ENCODE peak calls at places on chromosome 1, in six cellular contexts. L is cardiac muscle cell, N is aorta, V is HCT116, G is A549, A is OCI-LY7. Q is an unnamed sample.

GRCh38 chr1:29599071-29599470 is 362.7 kb downstream of the PTPRU start:
- DNase-seq in A (no peak), L (no peak), G (no peak), V (no peak), N (no peak), Q (no peak)

GRCh38 chr1:226309398-226310122 is 596 bp upstream of the LIN9 start:
- DNase-seq in V (no peak), A (peak; percentile 48), N (no peak), G (peak; percentile 68), L (peak; percentile 65), Q (no peak)

GRCh38 chr1:168410464-168410863 is 129.8 kb downstream of the TBX19 start:
- DNase-seq in A (no peak), L (no peak), V (no peak), G (no peak), N (no peak), Q (no peak)

GRCh38 chr1:206023682-206024081 is at the start of gene CTSE:
- DNase-seq in G (no peak), A (no peak), V (no peak), L (no peak), N (no peak), Q (peak; percentile 25)

GRCh38 chr1:9843576-9843945 is 19.8 kb upstream of the CLSTN1 start:
- DNase-seq in L (no peak), G (no peak), A (no peak), V (no peak), N (no peak), Q (no peak)

GRCh38 chr1:44786138-44786840 is 1.7 kb downstream of the BEST4 start:
- DNase-seq in N (peak; percentile 89), A (peak; percentile 78), V (peak; percentile 45), L (peak; percentile 80), G (peak; percentile 77), Q (no peak)

GRCh38 chr1:244964112-244964971 is 100.0 kb upstream of the HNRNPU start:
- DNase-seq in G (no peak), A (no peak), V (no peak), L (peak; percentile 52), N (no peak), Q (peak; percentile 96)

GRCh38 chr1:33439662-33440061 is 8.8 kb upstream of the PHC2 start:
- DNase-seq in A (no peak), L (no peak), V (no peak), G (no peak), N (no peak), Q (no peak)

GRCh38 chr1:153531638-153532037 is 4.2 kb downstream of the S100A6 start:
- DNase-seq in G (no peak), V (no peak), N (no peak), L (no peak), A (no peak), Q (no peak)

GRCh38 chr1:66383168-66383567 is 150.8 kb upstream of the SGIP1 start:
- DNase-seq in A (peak; percentile 86), G (no peak), V (no peak), N (no peak), L (no peak), Q (no peak)

GRCh38 chr1:177392336-177392735 is 221.6 kb downstream of the BRINP2 start:
- DNase-seq in V (no peak), N (no peak), G (no peak), L (no peak), A (no peak), Q (no peak)

GRCh38 chr1:232571523-232571922 is 58.4 kb downstream of the SIPA1L2 start:
- DNase-seq in A (peak; percentile 79), L (no peak), N (no peak), G (no peak), V (no peak), Q (no peak)

GRCh38 chr1:64251971-64252370 is 48.5 kb downstream of the UBE2U start:
- DNase-seq in N (no peak), V (no peak), A (no peak), G (no peak), L (no peak), Q (no peak)

GRCh38 chr1:182955596-182956588 is 2.9 kb upstream of the SHCBP1L start:
- DNase-seq in L (no peak), A (no peak), N (no peak), G (no peak), V (no peak), Q (peak; percentile 71)

GRCh38 chr1:227949954-227950734 is 2.4 kb upstream of the WNT9A start:
- DNase-seq in N (peak; percentile 61), G (no peak), V (no peak), L (no peak), A (no peak), Q (no peak)

GRCh38 chr1:243712890-243713425 is 137.1 kb downstream of the AKT3 start:
- DNase-seq in V (peak; percentile 19), A (no peak), G (no peak), N (no peak), L (no peak), Q (no peak)

GRCh38 chr1:113429461-113430153 is 39.3 kb downstream of the MAGI3 start:
- DNase-seq in L (no peak), A (no peak), N (no peak), V (no peak), G (no peak), Q (no peak)

GRCh38 chr1:53553734-53554509 is 94.7 kb downstream of the DMRTB1 start:
- DNase-seq in A (no peak), L (no peak), N (peak; percentile 51), V (no peak), G (no peak), Q (no peak)

GRCh38 chr1:115829947-115830346 is 11.0 kb downstream of the NHLH2 start:
- DNase-seq in A (no peak), G (no peak), L (no peak), N (no peak), V (no peak), Q (peak; percentile 29)

GRCh38 chr1:8228253-8228652 is 89.7 kb upstream of the SLC45A1 start:
- DNase-seq in L (no peak), A (no peak), N (no peak), G (no peak), V (no peak), Q (no peak)

GRCh38 chr1:222157612-222158011 is 390.3 kb downstream of the HHIPL2 start:
- DNase-seq in L (no peak), N (no peak), V (no peak), G (no peak), A (no peak), Q (no peak)

GRCh38 chr1:84427520-84428188 is 29.4 kb downstream of the DNASE2B start:
- DNase-seq in L (no peak), A (no peak), V (peak; percentile 60), G (no peak), N (no peak), Q (no peak)

GRCh38 chr1:68470388-68470970 is 20.7 kb upstream of the RPE65 start:
- DNase-seq in G (no peak), V (no peak), A (no peak), L (peak; percentile 24), N (no peak), Q (no peak)

GRCh38 chr1:82979593-82980230 is 1019.2 kb downstream of the TTLL7 start:
- DNase-seq in L (no peak), V (no peak), G (no peak), A (peak; percentile 83), N (no peak), Q (no peak)

GRCh38 chr1:206447792-206448191 is 22.5 kb upstream of the IKBKE start:
- DNase-seq in A (no peak), V (no peak), G (no peak), L (no peak), N (no peak), Q (no peak)

GRCh38 chr1:1134300-1134961 is 18.5 kb upstream of the C1orf159 start:
- DNase-seq in L (no peak), G (no peak), A (no peak), N (no peak), V (no peak), Q (no peak)

GRCh38 chr1:32179193-32179442 is 357 bp upstream of the TXLNA start:
- DNase-seq in L (no peak), V (no peak), G (no peak), A (no peak), N (no peak), Q (no peak)
- H3K4me1 ChIP-seq in L (peaks cover 14% of the 10 kb centered on the region), V (peaks cover 15% of the 10 kb centered on the region), G (peaks cover 30% of the 10 kb centered on the region), A (peaks cover 28% of the 10 kb centered on the region), N (no peaks in the 10 kb centered on the region), Q (peaks cover 22% of the 10 kb centered on the region)

DNA sequence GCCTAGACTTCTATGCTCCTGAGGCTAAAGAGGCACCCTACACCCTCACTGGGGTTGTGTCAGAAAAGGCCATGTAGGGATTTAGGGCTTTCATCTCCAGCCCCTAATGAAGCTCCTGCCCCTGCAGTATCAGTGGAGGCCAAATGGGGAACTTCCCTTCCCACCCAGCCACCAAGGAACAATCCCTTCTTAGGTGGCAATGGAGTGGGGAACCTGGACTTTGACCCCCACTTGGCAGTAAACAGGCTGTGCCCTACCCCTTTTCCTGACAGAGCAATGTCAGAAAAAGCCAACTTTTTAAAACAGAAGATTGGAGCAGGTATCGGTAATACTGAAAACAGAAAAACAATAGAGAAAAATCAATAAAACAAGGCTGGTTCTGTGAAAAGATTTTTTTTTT is 35.5 kb upstream of the SLC19A2 start:
- DNase-seq in N (no peak), L (no peak), V (no peak), A (no peak), G (no peak), Q (no peak)
- H3K4me3 ChIP-seq in N (no peak overlapping the region), L (no peak overlapping the region), V (no peak overlapping the region), A (no peak overlapping the region), G (no peak overlapping the region), Q (no peak overlapping the region)

GRCh38 chr1:15282038-15282437 is 35.0 kb downstream of the FHAD1 start:
- DNase-seq in A (no peak), G (no peak), N (no peak), V (no peak), L (no peak), Q (no peak)

GRCh38 chr1:15279576-15280230 is 32.7 kb downstream of the FHAD1 start:
- DNase-seq in G (no peak), L (no peak), V (no peak), A (no peak), N (no peak), Q (no peak)

GRCh38 chr1:15283500-15283899 is 36.5 kb downstream of the FHAD1 start:
- DNase-seq in L (no peak), N (no peak), V (no peak), A (no peak), G (peak; percentile 69), Q (peak; percentile 50)

GRCh38 chr1:15280416-15280815 is 33.4 kb downstream of the FHAD1 start:
- DNase-seq in L (no peak), V (no peak), G (no peak), A (no peak), N (no peak), Q (no peak)

DNA sequence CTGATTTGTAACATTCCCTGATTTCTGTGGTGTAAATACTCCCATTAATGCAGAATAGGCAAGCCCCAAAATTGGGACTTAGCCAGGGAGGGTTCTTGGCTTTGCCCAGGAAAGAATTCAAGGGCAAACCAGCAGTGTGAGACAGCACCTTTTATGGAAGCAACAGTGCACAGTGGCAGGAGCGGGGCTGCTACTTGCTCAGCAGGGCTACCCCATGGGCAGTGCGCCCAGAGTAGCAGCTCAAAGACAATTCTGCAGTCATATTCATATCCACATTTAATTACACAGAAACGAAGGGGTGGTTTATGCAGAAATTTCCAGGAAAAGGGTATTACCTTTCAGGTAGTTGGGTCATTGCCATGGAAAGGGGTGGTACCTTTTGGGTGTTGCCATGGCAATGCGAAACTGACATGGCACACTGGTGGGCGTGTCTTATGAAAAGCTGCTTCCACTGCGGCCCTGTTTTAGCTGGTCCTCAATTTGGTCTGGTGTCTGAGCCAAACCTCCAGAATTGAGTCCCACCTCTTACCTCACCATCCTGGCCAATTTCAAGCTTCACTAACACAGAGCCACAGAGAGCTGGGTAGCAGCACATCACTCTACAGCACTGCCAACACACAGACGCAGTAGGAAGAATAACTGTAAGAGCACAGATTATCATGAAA is 35.9 kb downstream of the FHAD1 start:
- DNase-seq in L (no peak), G (no peak), V (no peak), N (no peak), A (no peak), Q (no peak)
- H3K27ac ChIP-seq in L (no peak overlapping the region), G (peak overlapping the region; percentile 68), V (no peak overlapping the region), N (no peak overlapping the region), A (no peak overlapping the region), Q (no peak overlapping the region)

GRCh38 chr1:61263905-61264824 is 181.8 kb downstream of the NFIA start:
- DNase-seq in L (no peak), A (no peak), V (no peak), N (no peak), G (no peak), Q (no peak)
- H3K4me1 ChIP-seq in L (no peaks in the 10 kb centered on the region), A (no peaks in the 10 kb centered on the region), V (no peaks in the 10 kb centered on the region), N (peaks cover 4% of the 10 kb centered on the region), G (peaks cover 10% of the 10 kb centered on the region), Q (no peaks in the 10 kb centered on the region)

Q was measured in SJSA1.